ENCODE peak calls at places on chromosomes 4 and X, in nine cellular contexts. Z is HL-60, L is fibroblast of pulmonary artery, R is lower lobe of right lung, J is tibial artery, B is AG04449, D is mammary epithelial cell, P is A549, Y is fibroblast of mammary gland. Q is an unnamed sample.

GRCh38 chrX:56289449-56289848 is 57.3 kb downstream of the KLF8 start:
- DNase-seq in Z (no peak), L (no peak), R (no peak), J (no peak), B (no peak), D (no peak), P (no peak), Y (no peak), Q (no peak)

GRCh38 chrX:10243056-10243455 is 86.3 kb downstream of the CLCN4 start:
- DNase-seq in Z (no peak), L (no peak), R (no peak), J (no peak), B (no peak), D (no peak), P (no peak), Y (no peak), Q (no peak)

GRCh38 chrX:82721891-82722290 is 786.2 kb upstream of the POU3F4 start:
- DNase-seq in Z (no peak), L (no peak), R (no peak), J (no peak), B (no peak), D (no peak), P (no peak), Y (no peak), Q (no peak)

GRCh38 chrX:40644821-40645358 is 2.5 kb downstream of the CXorf38 start:
- DNase-seq in Z (peak; percentile 72), L (peak; percentile 61), R (peak; percentile 57), J (peak; percentile 56), B (no peak), D (peak; percentile 48), P (no peak), Y (peak; percentile 83), Q (peak; percentile 26)

GRCh38 chr4:82984459-82984858 is 26.2 kb downstream of the LIN54 start:
- DNase-seq in Z (no peak), L (peak; percentile 36), R (no peak), J (no peak), B (no peak), D (peak; percentile 77), P (peak; percentile 4), Y (peak; percentile 78), Q (peak; percentile 7)

GRCh38 chr4:85496933-85497332 is 22.0 kb downstream of the ARHGAP24 start:
- DNase-seq in Z (no peak), L (peak; percentile 66), R (no peak), J (no peak), B (no peak), D (peak; percentile 64), P (no peak), Y (peak; percentile 94), Q (no peak)

GRCh38 chr4:47505666-47506065 is 20.6 kb downstream of the ATP10D start:
- DNase-seq in Z (no peak), L (no peak), R (no peak), J (no peak), B (no peak), D (no peak), P (no peak), Y (peak; percentile 62), Q (no peak)

GRCh38 chrX:39017062-39017461 is 215.8 kb downstream of the MID1IP1 start:
- DNase-seq in Z (no peak), L (no peak), R (no peak), J (no peak), B (no peak), D (no peak), P (no peak), Y (no peak), Q (no peak)

GRCh38 chr4:7183161-7183560 is 9.2 kb upstream of the SORCS2 start:
- DNase-seq in Z (no peak), L (no peak), R (no peak), J (peak; percentile 4), B (no peak), D (no peak), P (no peak), Y (no peak), Q (no peak)

GRCh38 chr4:113106076-113106475 is 56.6 kb downstream of the ANK2 start:
- DNase-seq in Z (no peak), L (peak; percentile 68), R (no peak), J (no peak), B (peak; percentile 10), D (peak; percentile 10), P (peak; percentile 2), Y (peak; percentile 66), Q (no peak)

GRCh38 chr4:113881256-113881655 is 98.2 kb downstream of the ARSJ start:
- DNase-seq in Z (no peak), L (peak; percentile 25), R (no peak), J (no peak), B (no peak), D (peak; percentile 42), P (no peak), Y (peak; percentile 25), Q (no peak)

GRCh38 chrX:107537815-107538214 is 88.4 kb downstream of the FRMPD3 start:
- DNase-seq in Z (peak; percentile 39), L (peak; percentile 61), R (no peak), J (no peak), B (no peak), D (peak; percentile 27), P (peak; percentile 21), Y (peak; percentile 62), Q (no peak)

DNA sequence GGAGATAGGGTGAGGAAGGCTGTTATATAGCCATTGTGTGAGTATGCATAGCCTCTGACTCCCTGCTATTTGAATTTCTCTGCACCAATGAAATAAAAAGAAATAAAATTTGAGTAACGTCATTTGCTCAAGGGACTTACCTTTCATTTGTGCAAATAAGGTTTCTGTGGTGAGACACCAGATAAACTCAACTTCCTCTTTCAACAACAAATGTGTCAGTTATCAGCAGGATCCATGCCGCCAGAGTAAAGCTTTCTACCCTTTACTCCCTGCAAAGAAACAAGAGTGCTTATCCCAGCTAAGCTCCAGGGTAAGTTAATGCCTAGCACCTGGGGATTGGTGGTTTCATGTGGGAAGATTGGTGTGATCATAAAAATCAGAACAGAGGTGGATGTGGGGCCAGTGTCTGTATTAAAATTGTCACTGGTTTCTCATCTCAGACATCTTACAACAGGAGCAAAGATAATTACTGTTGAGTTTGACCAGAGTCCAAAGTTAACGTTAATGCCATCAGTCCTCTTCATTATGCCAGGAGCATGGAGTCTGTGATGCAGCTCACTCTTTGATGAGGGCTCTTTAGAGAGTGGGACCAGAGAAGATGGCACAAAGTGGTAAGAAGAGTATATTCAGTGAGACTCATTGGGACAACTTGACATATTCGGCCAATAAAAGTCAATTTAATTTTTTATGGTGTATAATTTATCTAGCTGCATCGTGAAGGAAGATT is at the start of gene P2RY10:
- DNase-seq in Z (peak; percentile 59), L (no peak), R (no peak), J (no peak), B (no peak), D (no peak), P (no peak), Y (no peak), Q (no peak)
- H3K4me3 ChIP-seq in Z (no peak within 1 kb of the TSS), L (no peak within 1 kb of the TSS), R (peak within 1 kb of the TSS; percentile 14), J (no peak within 1 kb of the TSS), B (no peak within 1 kb of the TSS), D (no peak within 1 kb of the TSS), P (no peak within 1 kb of the TSS), Y (no peak within 1 kb of the TSS), Q (no peak within 1 kb of the TSS)

GRCh38 chr4:173827707-173828106 is 297.7 kb upstream of the HAND2 start:
- DNase-seq in Z (no peak), L (peak; percentile 29), R (no peak), J (no peak), B (no peak), D (no peak), P (no peak), Y (peak; percentile 10), Q (no peak)
- TF ChIP-seq CTCF in Z (no peak), L (peak; percentile 28), R (no peak), J (no peak), B (no peak), D (no peak), P (no peak), Y (peak; percentile 24), Q (no peak)

GRCh38 chr4:43853565-43854345 is 594.9 kb downstream of the KCTD8 start:
- DNase-seq in Z (no peak), L (no peak), R (no peak), J (no peak), B (no peak), D (no peak), P (no peak), Y (no peak), Q (no peak)
- H3K4me3 ChIP-seq in Z (no peak overlapping the region), L (no peak overlapping the region), R (no peak overlapping the region), J (no peak overlapping the region), B (no peak overlapping the region), D (no peak overlapping the region), P (no peak overlapping the region), Y (no peak overlapping the region), Q (no peak overlapping the region)

DNA sequence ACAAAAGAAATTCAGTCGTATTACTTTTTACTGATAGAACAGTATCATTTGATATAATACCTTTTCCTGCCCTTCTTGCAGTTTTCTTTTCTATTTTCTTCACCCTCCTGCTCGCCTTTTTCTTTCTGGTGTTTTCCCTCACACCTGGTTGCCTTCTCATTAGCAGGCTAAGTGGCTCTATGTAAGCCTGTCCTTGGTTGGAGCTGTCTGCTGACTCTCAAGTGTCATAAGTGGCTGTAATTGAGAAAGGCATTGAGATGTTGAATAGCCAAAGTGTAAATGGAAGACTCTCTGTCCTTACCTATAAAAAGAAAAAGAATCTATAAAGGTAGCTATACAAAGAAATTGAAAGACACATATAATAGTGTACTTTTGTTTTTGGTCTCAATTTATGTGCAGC is 180.7 kb downstream of the ADGRL3 start:
- DNase-seq in Z (no peak), L (no peak), R (no peak), J (no peak), B (no peak), D (no peak), P (no peak), Y (no peak), Q (no peak)
- TF ChIP-seq CTCF in Z (no peak), L (no peak), R (no peak), J (no peak), B (no peak), D (no peak), P (no peak), Y (no peak), Q (no peak)

GRCh38 chr4:94455081-94455480 is 3.3 kb downstream of the PDLIM5 start:
- DNase-seq in Z (peak; percentile 12), L (peak; percentile 88), R (peak; percentile 48), J (peak; percentile 82), B (no peak), D (peak; percentile 78), P (peak; percentile 21), Y (peak; percentile 87), Q (no peak)
- H3K4me3 ChIP-seq in Z (no peak overlapping the region), L (peak overlapping the region; percentile 87), R (no peak overlapping the region), J (peak overlapping the region; percentile 80), B (no peak overlapping the region), D (peak overlapping the region; percentile 99), P (peak overlapping the region; percentile 87), Y (no peak overlapping the region), Q (peak overlapping the region; percentile 88)

Q was measured in epithelial cell of proximal tubule.